ENCODE peak calls at places on chromosomes 12 and 14, in five cellular contexts. One of them, this sample, is unnamed.
A peak's percentile ranks its signal among the peaks of the same experiment; 100 is the strongest.

GRCh38 chr12:77133566-77133965 is 68.2 kb upstream of the E2F7 start:
- DNase-seq in activated CD8-positive, alpha-beta memory T cell treated with anti-CD3 and anti-CD28 coated beads for 4 hours: no peak
- DNase-seq in pancreas: peak; percentile 12
- DNase-seq in T-helper 22 cell: no peak
- DNase-seq in PC-9: no peak
- DNase-seq in this sample: no peak

GRCh38 chr12:57276935-57277563 is 26.1 kb upstream of the STAC3 start:
- DNase-seq in PC-9: no peak
- DNase-seq in activated CD8-positive, alpha-beta memory T cell treated with anti-CD3 and anti-CD28 coated beads for 4 hours: no peak
- DNase-seq in T-helper 22 cell: no peak
- DNase-seq in pancreas: no peak
- DNase-seq in this sample: peak; percentile 23

GRCh38 chr14:97187916-97188315 is 390.7 kb downstream of the VRK1 start:
- DNase-seq in activated CD8-positive, alpha-beta memory T cell treated with anti-CD3 and anti-CD28 coated beads for 4 hours: no peak
- DNase-seq in pancreas: no peak
- DNase-seq in PC-9: no peak
- DNase-seq in T-helper 22 cell: no peak
- DNase-seq in this sample: no peak

GRCh38 chr14:54572316-54572715 is 5.4 kb downstream of the SAMD4A start:
- DNase-seq in activated CD8-positive, alpha-beta memory T cell treated with anti-CD3 and anti-CD28 coated beads for 4 hours: no peak
- DNase-seq in PC-9: no peak
- DNase-seq in T-helper 22 cell: no peak
- DNase-seq in pancreas: no peak
- DNase-seq in this sample: no peak

GRCh38 chr12:82877963-82878362 is 191.3 kb downstream of the TMTC2 start:
- DNase-seq in activated CD8-positive, alpha-beta memory T cell treated with anti-CD3 and anti-CD28 coated beads for 4 hours: no peak
- DNase-seq in T-helper 22 cell: no peak
- DNase-seq in PC-9: no peak
- DNase-seq in pancreas: no peak
- DNase-seq in this sample: no peak

GRCh38 chr12:52029686-52030085 is 21.6 kb upstream of the NR4A1 start:
- DNase-seq in activated CD8-positive, alpha-beta memory T cell treated with anti-CD3 and anti-CD28 coated beads for 4 hours: no peak
- DNase-seq in T-helper 22 cell: no peak
- DNase-seq in PC-9: peak; percentile 83
- DNase-seq in pancreas: no peak
- DNase-seq in this sample: peak; percentile 17

GRCh38 chr12:54005531-54005852 is 3.3 kb upstream of the HOXC8 start:
- DNase-seq in pancreas: no peak
- DNase-seq in PC-9: no peak
- DNase-seq in T-helper 22 cell: no peak
- DNase-seq in activated CD8-positive, alpha-beta memory T cell treated with anti-CD3 and anti-CD28 coated beads for 4 hours: no peak
- DNase-seq in this sample: no peak

GRCh38 chr14:104753528-104754212 is 723 bp downstream of the SIVA1 start:
- DNase-seq in pancreas: peak; percentile 52
- DNase-seq in activated CD8-positive, alpha-beta memory T cell treated with anti-CD3 and anti-CD28 coated beads for 4 hours: no peak
- DNase-seq in T-helper 22 cell: no peak
- DNase-seq in PC-9: no peak
- DNase-seq in this sample: no peak

GRCh38 chr14:90445011-90445410 is 48.2 kb downstream of the CALM1 start:
- DNase-seq in T-helper 22 cell: no peak
- DNase-seq in activated CD8-positive, alpha-beta memory T cell treated with anti-CD3 and anti-CD28 coated beads for 4 hours: no peak
- DNase-seq in pancreas: no peak
- DNase-seq in PC-9: no peak
- DNase-seq in this sample: no peak

GRCh38 chr12:106044773-106045172 is 94.0 kb downstream of the NUAK1 start:
- DNase-seq in activated CD8-positive, alpha-beta memory T cell treated with anti-CD3 and anti-CD28 coated beads for 4 hours: no peak
- DNase-seq in pancreas: no peak
- DNase-seq in T-helper 22 cell: no peak
- DNase-seq in PC-9: no peak
- DNase-seq in this sample: no peak